ENCODE peak calls at places on chromosomes 3 and 15, in eight cellular contexts. R is transverse colon; V is effector CD4-positive, alpha-beta T cell; P is heart right ventricle; E is HCEC 1CT; A is NCI-H446 treated with DMSO at 0.1 percent for 48 hours; O is HTR-8/SVneo; I is HT-29. F is an unnamed sample.

GRCh38 chr3:43185656-43186375 is 79.9 kb upstream of the POMGNT2 start:
- DNase-seq in O (no peak), I (no peak), A (no peak), V (no peak), P (no peak), E (peak; percentile 63), R (no peak), F (no peak)

GRCh38 chr3:166071-166470 is 30.5 kb upstream of the CHL1 start:
- DNase-seq in V (no peak), I (no peak), O (no peak), R (no peak), P (no peak), E (no peak), A (no peak), F (no peak)

GRCh38 chr15:33154366-33155166 is 39.9 kb downstream of the FMN1 start:
- DNase-seq in R (peak; percentile 30), I (peak; percentile 19), E (peak; percentile 85), P (no peak), V (no peak), A (no peak), O (peak; percentile 50), F (no peak)

GRCh38 chr3:95939235-95939824 is 875.1 kb upstream of the EPHA6 start:
- DNase-seq in E (no peak), P (no peak), I (no peak), V (no peak), O (no peak), A (no peak), R (no peak), F (no peak)

GRCh38 chr15:80789296-80789695 is 10.1 kb downstream of the CEMIP start:
- DNase-seq in R (no peak), E (peak; percentile 56), O (no peak), P (no peak), V (no peak), A (no peak), I (no peak), F (no peak)

GRCh38 chr3:143571548-143571947 is 276.7 kb downstream of the SLC9A9 start:
- DNase-seq in O (no peak), E (no peak), V (no peak), I (no peak), P (no peak), A (no peak), R (no peak), F (no peak)

GRCh38 chr3:3127432-3128010 is 781 bp downstream of the TRNT1 start:
- DNase-seq in E (no peak), P (no peak), V (peak; percentile 15), O (no peak), A (no peak), I (peak; percentile 48), R (no peak), F (no peak)

GRCh38 chr15:84006467-84006866 is 229.1 kb upstream of the GOLGA6L4 start:
- DNase-seq in E (no peak), I (no peak), P (no peak), V (no peak), R (no peak), O (no peak), A (no peak), F (no peak)

GRCh38 chr3:194265505-194265892 is 85.6 kb downstream of the CPN2 start:
- DNase-seq in E (peak; percentile 50), I (no peak), P (peak; percentile 92), A (no peak), V (no peak), O (no peak), R (peak; percentile 60), F (no peak)

F was measured in neural crest cell.